ENCODE peak calls at places on chromosomes 1 and 21, in six cellular contexts. H is lower lobe of right lung; Z is breast epithelium; N is HCT116; V is CD8-positive, alpha-beta T cell; M is PC-9. F is an unnamed sample.

GRCh38 chr1:153470707-153471106 is 10.3 kb upstream of the S100A7 start:
- DNase-seq in H (no peak), Z (no peak), N (no peak), V (no peak), M (no peak), F (no peak)

GRCh38 chr21:34075099-34075425 is 1.7 kb downstream of the MRPS6 start:
- DNase-seq in H (no peak), Z (no peak), N (no peak), V (no peak), M (no peak), F (no peak)

GRCh38 chr1:193183019-193183643 is 3.3 kb downstream of the B3GALT2 start:
- DNase-seq in H (no peak), Z (no peak), N (peak), V (no peak), M (no peak), F (peak)

GRCh38 chr1:28199328-28200233 is 23.1 kb upstream of the PTAFR start:
- DNase-seq in H (no peak), Z (no peak), N (no peak), V (peak), M (no peak), F (no peak)

GRCh38 chr1:236502579-236502971 is 21.2 kb upstream of the LGALS8 start:
- DNase-seq in H (no peak), Z (no peak), N (no peak), V (no peak), M (peak), F (peak)

GRCh38 chr1:163583782-163584181 is 262.0 kb downstream of the NUF2 start:
- DNase-seq in H (no peak), Z (no peak), N (no peak), V (no peak), M (no peak), F (no peak)

GRCh38 chr1:53577141-53578100 is 118.2 kb downstream of the DMRTB1 start:
- DNase-seq in H (no peak), Z (no peak), N (no peak), V (no peak), M (no peak), F (no peak)

GRCh38 chr1:161962094-161962887 is 61.4 kb downstream of the OLFML2B start:
- DNase-seq in H (no peak), Z (no peak), N (peak), V (no peak), M (no peak), F (no peak)

GRCh38 chr21:34510148-34511142 is 1.6 kb downstream of the KCNE1 start:
- DNase-seq in H (peak), Z (peak), N (peak), V (no peak), M (peak), F (peak)

GRCh38 chr1:204261266-204261665 is 47.5 kb upstream of the GOLT1A start:
- DNase-seq in H (no peak), Z (no peak), N (no peak), V (no peak), M (no peak), F (no peak)

GRCh38 chr1:119954476-119955422 is 58.4 kb upstream of the ADAM30 start:
- DNase-seq in H (no peak), Z (no peak), N (no peak), V (no peak), M (no peak), F (no peak)

DNA sequence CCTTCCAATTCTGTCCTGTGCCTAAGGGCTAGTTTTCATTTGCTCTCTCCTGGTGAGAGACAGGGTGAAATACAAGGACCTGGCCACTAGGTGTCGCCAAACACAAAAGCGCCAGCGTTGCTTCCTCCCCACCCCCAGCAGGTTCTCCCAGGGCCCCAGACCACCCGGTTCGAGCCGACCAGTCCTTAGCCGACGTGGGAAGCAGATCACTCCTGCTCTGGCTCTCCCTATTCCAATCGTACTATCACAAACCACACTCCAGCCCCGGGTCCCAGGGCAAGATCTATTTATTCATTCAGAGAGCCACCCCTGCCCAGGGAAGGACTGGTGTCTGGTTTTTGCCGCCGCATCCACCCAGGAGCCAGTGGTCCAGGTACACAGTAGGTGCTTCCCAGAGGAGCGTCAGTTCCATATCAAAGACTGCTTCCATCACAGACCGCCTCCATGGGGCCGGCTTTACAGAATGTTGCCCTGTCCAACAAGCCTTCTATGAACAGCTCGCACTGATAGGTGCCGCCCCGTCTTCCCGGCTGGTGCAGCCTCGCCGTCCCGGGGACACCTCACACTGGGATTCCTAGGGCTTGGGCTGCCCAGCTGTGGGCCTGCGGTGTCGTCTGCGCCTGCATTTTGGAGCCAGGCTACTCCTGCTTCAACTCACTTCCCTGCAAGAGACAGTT is 35.0 kb downstream of the CTNNBIP1 start:
- DNase-seq in H (peak), Z (peak), N (no peak), V (peak), M (peak), F (peak)
- H3K27ac ChIP-seq in H (no peak), Z (no peak), N (no peak), V (no peak), M (no peak), F (no peak)

GRCh38 chr1:99943238-99943794 is 26.5 kb upstream of the SLC35A3 start:
- DNase-seq in H (no peak), Z (no peak), N (no peak), V (no peak), M (peak), F (peak)
- H3K27ac ChIP-seq in H (no peak), Z (no peak), N (no peak), V (no peak), M (peak), F (no peak)

GRCh38 chr1:111612006-111612405 is 7.6 kb upstream of the RAP1A start:
- DNase-seq in H (no peak), Z (peak), N (no peak), V (no peak), M (no peak), F (no peak)
- H3K27ac ChIP-seq in H (no peak), Z (no peak), N (no peak), V (no peak), M (no peak), F (no peak)

GRCh38 chr1:96964761-96965160 is 243.2 kb downstream of the PTBP2 start:
- DNase-seq in H (no peak), Z (no peak), N (no peak), V (no peak), M (no peak), F (no peak)
- H3K27ac ChIP-seq in H (no peak), Z (no peak), N (no peak), V (no peak), M (no peak), F (no peak)

GRCh38 chr1:94237291-94238226 is at the start of gene ARHGAP29:
- DNase-seq in H (peak), Z (peak), N (peak), V (peak), M (peak), F (peak)
- H3K27ac ChIP-seq in H (peak), Z (peak), N (peak), V (no peak), M (peak), F (peak)

DNA sequence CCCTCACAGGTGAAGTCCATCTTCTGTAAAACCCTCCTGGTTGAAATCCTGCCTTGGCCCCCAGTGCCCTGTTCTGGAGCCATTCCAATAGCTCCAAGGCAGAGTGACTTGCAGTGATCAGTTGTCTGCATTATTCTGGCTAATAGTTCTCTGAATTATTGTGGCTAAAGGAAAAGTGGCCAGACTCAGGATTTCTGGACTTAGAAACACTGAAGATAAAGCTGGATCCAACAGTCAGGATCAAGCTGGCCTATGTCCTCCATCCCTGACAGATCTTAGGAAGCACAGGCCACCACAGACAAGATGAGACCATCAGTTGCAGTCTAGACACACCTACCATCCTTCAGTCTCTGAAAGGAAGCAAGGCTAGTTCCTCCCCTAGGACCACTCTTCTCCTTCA is 801 bp upstream of the C2CD4D start:
- DNase-seq in H (no peak), Z (no peak), N (no peak), V (no peak), M (peak), F (no peak)
- H3K27ac ChIP-seq in H (peak), Z (peak), N (no peak), V (no peak), M (peak), F (peak)

F was measured in hepatocyte.